ENCODE peak calls at places on chromosome 2, in four cellular contexts. One of them, this sample, is unnamed.

GRCh38 chr2:134217316-134217715 is 36.6 kb upstream of the MGAT5 start:
- DNase-seq in HEK293T: no peak
- DNase-seq in anterior cingulate cortex: no peak
- DNase-seq in nephron progenitor cell: no peak
- DNase-seq in this sample: no peak

GRCh38 chr2:73418343-73418742 is 32.7 kb downstream of the ALMS1 start:
- DNase-seq in HEK293T: no peak
- DNase-seq in anterior cingulate cortex: peak; percentile 11
- DNase-seq in nephron progenitor cell: no peak
- DNase-seq in this sample: no peak

GRCh38 chr2:216285641-216286156 is 86.6 kb downstream of the MARCHF4 start:
- DNase-seq in HEK293T: no peak
- DNase-seq in anterior cingulate cortex: no peak
- DNase-seq in nephron progenitor cell: no peak
- DNase-seq in this sample: peak; percentile 38

GRCh38 chr2:205800804-205801203 is 118.5 kb downstream of the NRP2 start:
- DNase-seq in HEK293T: no peak
- DNase-seq in anterior cingulate cortex: no peak
- DNase-seq in nephron progenitor cell: no peak
- DNase-seq in this sample: no peak

GRCh38 chr2:10500601-10501361 is 52.7 kb upstream of the ODC1 start:
- DNase-seq in HEK293T: no peak
- DNase-seq in anterior cingulate cortex: no peak
- DNase-seq in nephron progenitor cell: no peak
- DNase-seq in this sample: no peak

GRCh38 chr2:220504890-220505564 is 877.6 kb downstream of the SLC4A3 start:
- DNase-seq in HEK293T: no peak
- DNase-seq in anterior cingulate cortex: no peak
- DNase-seq in nephron progenitor cell: no peak
- DNase-seq in this sample: no peak

GRCh38 chr2:42865884-42866861 is 73.8 kb upstream of the HAAO start:
- DNase-seq in HEK293T: no peak
- DNase-seq in anterior cingulate cortex: no peak
- DNase-seq in nephron progenitor cell: no peak
- DNase-seq in this sample: no peak

GRCh38 chr2:240647503-240648154 is 22.3 kb downstream of the GPR35 start:
- DNase-seq in HEK293T: no peak
- DNase-seq in anterior cingulate cortex: no peak
- DNase-seq in nephron progenitor cell: no peak
- DNase-seq in this sample: no peak

GRCh38 chr2:85707304-85707703 is 13.1 kb downstream of the GNLY start:
- DNase-seq in HEK293T: peak; percentile 78
- DNase-seq in anterior cingulate cortex: no peak
- DNase-seq in nephron progenitor cell: peak; percentile 60
- DNase-seq in this sample: peak; percentile 62

GRCh38 chr2:147122944-147123343 is 721.9 kb upstream of the ACVR2A start:
- DNase-seq in HEK293T: no peak
- DNase-seq in anterior cingulate cortex: no peak
- DNase-seq in nephron progenitor cell: no peak
- DNase-seq in this sample: no peak

GRCh38 chr2:9769171-9770005 is 73.9 kb upstream of the TAF1B start:
- DNase-seq in HEK293T: no peak
- DNase-seq in anterior cingulate cortex: no peak
- DNase-seq in nephron progenitor cell: peak; percentile 72
- DNase-seq in this sample: peak; percentile 54

GRCh38 chr2:202750778-202751427 is 116.1 kb downstream of the FAM117B start:
- DNase-seq in HEK293T: no peak
- DNase-seq in anterior cingulate cortex: no peak
- DNase-seq in nephron progenitor cell: no peak
- DNase-seq in this sample: no peak

GRCh38 chr2:55156326-55156725 is 75.8 kb downstream of the CLHC1 start:
- DNase-seq in HEK293T: no peak
- DNase-seq in anterior cingulate cortex: no peak
- DNase-seq in nephron progenitor cell: no peak
- DNase-seq in this sample: no peak

GRCh38 chr2:43356774-43357173 is 130.4 kb upstream of the ZFP36L2 start:
- DNase-seq in HEK293T: no peak
- DNase-seq in anterior cingulate cortex: no peak
- DNase-seq in nephron progenitor cell: no peak
- DNase-seq in this sample: no peak

GRCh38 chr2:9053534-9053931 is 50.0 kb upstream of the MBOAT2 start:
- DNase-seq in HEK293T: no peak
- DNase-seq in anterior cingulate cortex: no peak
- DNase-seq in nephron progenitor cell: no peak
- DNase-seq in this sample: no peak

This sample was measured in WERI-Rb-1.